ENCODE peak calls at places on chromosomes 4 and X, in eight cellular contexts. E is osteocyte; F is stimulated activated CD4-positive, alpha-beta T cell treated with anti-CD3 and anti-CD28 coated beads, TNF-alpha, amount 100 ng/mL, for 1 hour; H is NCI-H1417 treated with DMSO at 0.1 percent for 48 hours; W is transverse colon; A is kidney; D is AG20443; J is HT1080. K is an unnamed sample.

GRCh38 chr4:7335363-7336066 is 99.2 kb downstream of the PSAPL1 start:
- DNase-seq in W (peak; percentile 59), E (no peak), H (no peak), F (peak; percentile 8), A (peak; percentile 82), D (peak; percentile 80), J (no peak), K (peak; percentile 18)

GRCh38 chr4:41410049-41410448 is 127.9 kb upstream of the LIMCH1 start:
- DNase-seq in E (no peak), H (no peak), D (no peak), A (no peak), J (no peak), W (no peak), F (no peak), K (peak; percentile 49)

GRCh38 chr4:85369703-85370380 is 105.1 kb upstream of the ARHGAP24 start:
- DNase-seq in J (no peak), F (no peak), E (no peak), H (no peak), D (no peak), A (no peak), W (no peak), K (no peak)

GRCh38 chr4:140349816-140350215 is 23.6 kb upstream of the SCOC start:
- DNase-seq in J (no peak), A (no peak), E (no peak), W (no peak), H (no peak), F (no peak), D (no peak), K (no peak)

GRCh38 chrX:129754266-129755024 is 15.7 kb downstream of the XPNPEP2 start:
- DNase-seq in J (no peak), W (no peak), H (no peak), E (no peak), D (no peak), A (no peak), F (no peak), K (no peak)

GRCh38 chrX:48508400-48509244 is at the start of gene PORCN:
- DNase-seq in W (peak; percentile 88), F (peak; percentile 66), A (peak; percentile 94), J (peak; percentile 54), H (no peak), D (peak; percentile 88), E (peak; percentile 88), K (peak; percentile 67)

GRCh38 chr4:181968371-181968770 is 274.8 kb upstream of the TENM3 start:
- DNase-seq in F (no peak), D (peak; percentile 24), W (no peak), E (no peak), H (no peak), J (peak; percentile 87), A (no peak), K (peak; percentile 77)

GRCh38 chrX:13094374-13094773 is 50.0 kb upstream of the FAM9C start:
- DNase-seq in E (no peak), J (no peak), H (no peak), D (no peak), F (no peak), W (no peak), A (no peak), K (no peak)

GRCh38 chrX:20740443-20740842 is 473.7 kb upstream of the RPS6KA3 start:
- DNase-seq in D (no peak), E (no peak), A (no peak), W (no peak), H (no peak), J (no peak), F (no peak), K (no peak)

GRCh38 chr4:69974646-69975045 is 9.1 kb upstream of the CSN2 start:
- DNase-seq in W (no peak), H (no peak), J (no peak), D (no peak), E (no peak), F (no peak), A (no peak), K (no peak)

GRCh38 chrX:31508338-31508737 is 436.5 kb upstream of the FTHL17 start:
- DNase-seq in J (peak; percentile 27), W (peak; percentile 8), D (peak; percentile 39), F (no peak), A (no peak), E (no peak), H (no peak), K (peak; percentile 10)

GRCh38 chrX:149004936-149005335 is 500.2 kb downstream of the IDS start:
- DNase-seq in A (no peak), H (no peak), E (no peak), J (no peak), F (no peak), D (no peak), W (no peak), K (no peak)

GRCh38 chrX:56928546-56928945 is 66.8 kb downstream of the SPIN3 start:
- DNase-seq in J (no peak), D (peak; percentile 9), W (no peak), H (no peak), F (no peak), E (no peak), A (no peak), K (no peak)

GRCh38 chr4:131002132-131002531 is 1906.2 kb downstream of the C4orf33 start:
- DNase-seq in E (no peak), H (no peak), F (no peak), D (no peak), J (peak; percentile 26), A (no peak), W (no peak), K (no peak)

GRCh38 chrX:131617182-131617581 is 73.3 kb downstream of the OR13H1 start:
- DNase-seq in D (peak; percentile 11), W (no peak), J (peak; percentile 91), E (no peak), F (no peak), H (no peak), A (no peak), K (peak; percentile 5)

GRCh38 chrX:47500541-47500940 is 17.5 kb upstream of the ZNF41 start:
- DNase-seq in D (no peak), W (no peak), E (no peak), F (no peak), J (peak; percentile 36), A (no peak), H (no peak), K (no peak)

GRCh38 chrX:69158166-69159040 is 6.8 kb downstream of the PJA1 start:
- DNase-seq in H (no peak), D (peak; percentile 27), F (peak; percentile 5), J (peak; percentile 56), A (peak; percentile 86), E (peak; percentile 73), W (peak; percentile 37), K (peak; percentile 82)

GRCh38 chrX:1592128-1592862 is 891 bp downstream of the AKAP17A start:
- DNase-seq in A (peak; percentile 84), W (peak; percentile 38), H (no peak), J (peak; percentile 25), F (no peak), D (peak; percentile 43), E (peak; percentile 79), K (peak; percentile 43)

GRCh38 chr4:169682360-169683047 is 62.1 kb downstream of the CLCN3 start:
- DNase-seq in A (no peak), H (no peak), D (no peak), E (no peak), J (no peak), W (no peak), F (no peak), K (no peak)

GRCh38 chr4:79147251-79147650 is 178.6 kb downstream of the NAA11 start:
- DNase-seq in A (no peak), F (no peak), H (no peak), E (no peak), W (no peak), J (peak; percentile 8), D (no peak), K (no peak)

GRCh38 chr4:102174800-102175199 is 170.5 kb downstream of the SLC39A8 start:
- DNase-seq in A (no peak), E (no peak), H (no peak), F (no peak), W (no peak), D (peak; percentile 31), J (peak; percentile 65), K (peak; percentile 61)

GRCh38 chrX:100264200-100264599 is 145.9 kb downstream of the PCDH19 start:
- DNase-seq in E (no peak), W (no peak), H (no peak), A (no peak), D (no peak), F (no peak), J (no peak), K (peak; percentile 16)

GRCh38 chrX:9327747-9328145 is 137.1 kb upstream of the TBL1X start:
- DNase-seq in A (no peak), H (no peak), F (no peak), D (peak; percentile 51), W (no peak), E (no peak), J (peak; percentile 74), K (peak; percentile 17)